ENCODE peak calls at places on chromosomes 16 and 17, in five cellular contexts. R, G, O, F and I are unnamed samples.

GRCh38 chr16:87206646-87207451 is 110.3 kb downstream of the C16orf95 start:
- DNase-seq in R (peak; percentile 65), G (no peak), O (peak; percentile 66), F (no peak), I (peak; percentile 87)

GRCh38 chr17:57463103-57463885 is 207.0 kb downstream of the MSI2 start:
- DNase-seq in R (no peak), G (no peak), O (peak; percentile 63), F (no peak), I (peak; percentile 73)

GRCh38 chr17:6695565-6695964 is 17.6 kb downstream of the SLC13A5 start:
- DNase-seq in R (no peak), G (no peak), O (no peak), F (no peak), I (no peak)

GRCh38 chr16:68901910-68902309 is 58.6 kb downstream of the TANGO6 start:
- DNase-seq in R (peak; percentile 29), G (no peak), O (no peak), F (no peak), I (peak; percentile 42)

GRCh38 chr16:89863741-89864391 is 9.5 kb upstream of the TCF25 start:
- DNase-seq in R (peak; percentile 33), G (peak; percentile 57), O (no peak), F (peak; percentile 66), I (no peak)

GRCh38 chr16:26598061-26598460 is 468.7 kb upstream of the C16orf82 start:
- DNase-seq in R (no peak), G (no peak), O (no peak), F (no peak), I (peak; percentile 3)

GRCh38 chr16:11783319-11784047 is 13.6 kb downstream of the ZC3H7A start:
- DNase-seq in R (peak; percentile 25), G (peak; percentile 70), O (no peak), F (no peak), I (peak; percentile 9)

GRCh38 chr16:69105501-69106361 is at the start of gene HAS3:
- DNase-seq in R (peak; percentile 73), G (peak; percentile 55), O (peak; percentile 79), F (peak; percentile 69), I (peak; percentile 75)

GRCh38 chr17:43591750-43592562 is 45.8 kb upstream of the ETV4 start:
- DNase-seq in R (peak; percentile 80), G (no peak), O (peak; percentile 94), F (peak; percentile 65), I (peak; percentile 86)

GRCh38 chr16:51450913-51451312 is 299.8 kb upstream of the SALL1 start:
- DNase-seq in R (no peak), G (no peak), O (no peak), F (no peak), I (no peak)

GRCh38 chr16:2692251-2692947 is 10.1 kb downstream of the KCTD5 start:
- DNase-seq in R (no peak), G (no peak), O (peak; percentile 74), F (no peak), I (no peak)

GRCh38 chr16:2690852-2691251 is 8.5 kb downstream of the KCTD5 start:
- DNase-seq in R (no peak), G (no peak), O (peak; percentile 30), F (no peak), I (no peak)

GRCh38 chr16:2689968-2690830 is 7.9 kb downstream of the KCTD5 start:
- DNase-seq in R (no peak), G (no peak), O (peak; percentile 42), F (no peak), I (no peak)

GRCh38 chr16:2692948-2693651 is 10.8 kb downstream of the KCTD5 start:
- DNase-seq in R (no peak), G (no peak), O (peak; percentile 63), F (peak; percentile 76), I (no peak)

DNA sequence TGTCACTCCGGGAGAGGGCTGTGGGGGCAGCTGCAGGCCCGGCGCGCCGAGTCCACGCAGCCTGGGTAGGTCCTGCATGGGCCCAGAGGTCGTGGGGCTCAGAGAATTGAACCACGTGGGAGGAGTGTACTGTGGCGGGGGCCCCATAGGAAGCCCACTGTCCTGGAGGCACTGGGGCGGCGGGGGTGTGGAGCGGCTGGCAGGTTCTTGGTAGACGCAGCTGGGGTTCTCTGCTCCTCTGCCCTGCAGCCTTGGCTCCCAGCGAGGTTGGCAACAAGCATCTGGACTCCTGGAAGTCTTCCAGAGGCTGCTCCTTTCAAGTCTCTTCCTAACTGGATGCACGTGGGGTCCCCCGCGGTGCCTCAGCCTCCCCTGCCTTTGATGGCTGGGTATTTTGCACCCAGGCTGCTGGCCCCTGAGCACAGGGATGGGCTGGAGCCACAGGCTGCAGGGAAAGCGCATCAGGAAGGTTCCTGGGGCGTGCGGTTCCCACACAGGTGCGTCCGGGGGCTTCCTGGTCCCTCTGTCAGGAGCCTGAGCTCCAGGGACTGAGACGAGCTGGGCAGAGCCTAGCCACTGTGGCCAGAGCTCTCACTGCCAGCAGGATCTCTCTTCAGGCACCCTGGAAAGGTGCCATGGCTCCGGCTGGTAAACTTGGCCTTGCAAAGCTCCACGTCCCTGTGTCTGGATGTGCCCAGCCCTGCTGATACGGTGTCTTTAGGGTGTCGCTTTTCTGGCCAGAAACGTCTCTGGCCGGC is 9.3 kb downstream of the KCTD5 start:
- DNase-seq in R (no peak), G (no peak), O (peak; percentile 68), F (no peak), I (no peak)
- H3K27ac ChIP-seq in R (peak overlapping the region; percentile 12), G (no peak overlapping the region), O (peak overlapping the region; percentile 87), F (no peak overlapping the region), I (no peak overlapping the region)

GRCh38 chr17:79666111-79666510 is 55.3 kb upstream of the RBFOX3 start:
- DNase-seq in R (no peak), G (no peak), O (peak; percentile 15), F (peak; percentile 9), I (no peak)

GRCh38 chr17:79667746-79668145 is 56.9 kb upstream of the RBFOX3 start:
- DNase-seq in R (no peak), G (no peak), O (peak; percentile 31), F (no peak), I (no peak)

GRCh38 chr17:79668344-79669250 is 57.7 kb upstream of the RBFOX3 start:
- DNase-seq in R (no peak), G (no peak), O (peak; percentile 24), F (no peak), I (no peak)

GRCh38 chr17:79667121-79667715 is 56.4 kb upstream of the RBFOX3 start:
- DNase-seq in R (no peak), G (no peak), O (peak; percentile 21), F (no peak), I (no peak)

DNA sequence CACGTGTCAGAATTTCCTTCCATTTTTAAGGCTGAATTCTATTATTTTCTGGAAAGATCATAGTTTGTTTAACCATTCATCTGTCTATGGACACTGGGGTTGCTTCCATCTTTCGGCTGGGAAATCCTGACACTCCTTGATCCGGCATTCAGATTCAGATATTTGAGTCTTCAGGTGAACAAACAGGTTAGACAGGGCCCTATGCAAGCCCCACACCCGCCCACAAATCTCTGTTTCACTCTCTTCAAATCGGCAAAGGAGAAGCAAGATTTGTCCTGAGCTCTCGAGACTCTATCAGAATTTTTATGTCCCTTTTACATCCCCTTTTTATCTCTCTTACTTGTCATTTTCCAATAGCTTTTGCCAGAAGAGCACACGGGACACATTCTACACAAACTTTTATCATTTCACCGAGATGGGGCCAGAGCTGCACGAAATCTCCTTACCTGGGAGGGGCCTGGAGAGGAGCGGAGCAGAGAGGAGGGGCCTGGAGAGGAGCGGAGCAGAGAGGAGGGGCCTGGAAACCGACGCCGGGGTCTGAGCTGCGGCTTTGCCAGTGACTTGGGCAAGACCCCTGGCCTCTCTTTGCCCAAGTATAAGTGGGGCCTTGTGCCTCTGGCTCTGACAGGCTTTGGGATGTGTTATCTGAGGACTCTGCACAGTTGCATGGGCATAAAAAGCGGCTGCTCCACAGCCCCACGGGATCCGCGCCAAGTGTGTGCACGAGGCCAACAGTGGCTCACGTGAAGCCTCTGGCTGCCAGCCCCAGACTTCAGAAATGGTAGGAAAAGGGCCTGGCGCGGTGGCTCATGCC is 54.3 kb upstream of the RBFOX3 start:
- DNase-seq in R (peak; percentile 46), G (no peak), O (peak; percentile 91), F (peak; percentile 64), I (peak; percentile 83)
- H3K27ac ChIP-seq in R (no peak overlapping the region), G (no peak overlapping the region), O (no peak overlapping the region), F (no peak overlapping the region), I (peak overlapping the region; percentile 45)

GRCh38 chr17:20208717-20209116 is 199.6 kb downstream of the SPECC1 start:
- DNase-seq in R (no peak), G (no peak), O (no peak), F (no peak), I (no peak)
- H3K27ac ChIP-seq in R (no peak overlapping the region), G (no peak overlapping the region), O (no peak overlapping the region), F (no peak overlapping the region), I (no peak overlapping the region)

DNA sequence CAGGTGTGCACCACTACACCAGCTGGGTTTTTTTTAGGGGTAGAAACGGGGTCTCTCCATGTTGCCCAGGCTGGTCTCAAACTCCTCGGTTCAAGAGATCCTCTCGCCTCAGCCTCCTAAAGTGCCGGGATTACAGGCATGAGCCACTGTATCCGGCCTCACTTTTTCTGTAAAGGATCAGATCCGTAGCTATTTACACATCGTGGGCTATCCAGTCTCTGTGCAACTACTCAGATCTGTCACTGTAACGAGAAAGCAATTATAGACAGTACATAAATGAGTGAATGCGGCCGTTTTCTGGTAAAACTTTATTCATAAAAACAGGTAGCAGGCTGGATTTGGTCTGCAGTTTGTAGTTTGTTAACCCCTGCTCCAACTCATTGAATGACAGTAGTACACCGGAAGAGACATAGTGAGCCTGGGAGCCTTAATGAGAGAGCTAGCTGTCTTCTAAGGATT is 44.5 kb downstream of the VMP1 start:
- DNase-seq in R (no peak), G (no peak), O (no peak), F (no peak), I (no peak)
- H3K27ac ChIP-seq in R (peak overlapping the region; percentile 53), G (no peak overlapping the region), O (no peak overlapping the region), F (no peak overlapping the region), I (peak overlapping the region; percentile 8)